ENCODE peak calls at places on chromosomes 2 and 18, in six cellular contexts. H is fibroblast of villous mesenchyme, Q is astrocyte of the spinal cord, J is lower lobe of right lung, N is glutamatergic neuron, P is fibroblast of mammary gland. K is an unnamed sample.

GRCh38 chr2:98308068-98308467 is 38.2 kb upstream of the CNGA3 start:
- DNase-seq in H (no peak), Q (no peak), J (no peak), N (no peak), P (peak), K (no peak)

GRCh38 chr18:13137939-13138821 is 80.4 kb upstream of the LDLRAD4 start:
- DNase-seq in H (peak), Q (no peak), J (peak), N (no peak), P (peak), K (no peak)

GRCh38 chr2:175003875-175004729 is 1.1 kb downstream of the CHN1 start:
- DNase-seq in H (peak), Q (peak), J (no peak), N (peak), P (no peak), K (no peak)

GRCh38 chr18:79681484-79682387 is 2.1 kb downstream of the CTDP1 start:
- DNase-seq in H (peak), Q (no peak), J (no peak), N (no peak), P (no peak), K (no peak)

GRCh38 chr2:222972420-222972819 is 79.6 kb upstream of the KCNE4 start:
- DNase-seq in H (no peak), Q (no peak), J (no peak), N (no peak), P (no peak), K (no peak)

GRCh38 chr18:44673256-44673950 is 7.3 kb upstream of the SETBP1 start:
- DNase-seq in H (no peak), Q (no peak), J (no peak), N (no peak), P (no peak), K (no peak)

GRCh38 chr2:164826293-164827243 is 15.1 kb downstream of the COBLL1 start:
- DNase-seq in H (peak), Q (peak), J (peak), N (no peak), P (no peak), K (no peak)

GRCh38 chr2:18749912-18750526 is 160.7 kb upstream of the NT5C1B start:
- DNase-seq in H (peak), Q (peak), J (no peak), N (peak), P (peak), K (peak)

GRCh38 chr2:174340400-174341300 is 5.9 kb downstream of the SP9 start:
- DNase-seq in H (no peak), Q (no peak), J (no peak), N (peak), P (no peak), K (peak)

GRCh38 chr2:70531419-70532130 is 22.1 kb downstream of the TGFA start:
- DNase-seq in H (no peak), Q (no peak), J (no peak), N (no peak), P (no peak), K (no peak)

GRCh38 chr18:22200611-22201225 is 31.3 kb downstream of the GATA6 start:
- DNase-seq in H (no peak), Q (no peak), J (no peak), N (no peak), P (no peak), K (no peak)

GRCh38 chr2:189628817-189629552 is 32.3 kb upstream of the ASNSD1 start:
- DNase-seq in H (no peak), Q (peak), J (no peak), N (no peak), P (peak), K (no peak)

DNA sequence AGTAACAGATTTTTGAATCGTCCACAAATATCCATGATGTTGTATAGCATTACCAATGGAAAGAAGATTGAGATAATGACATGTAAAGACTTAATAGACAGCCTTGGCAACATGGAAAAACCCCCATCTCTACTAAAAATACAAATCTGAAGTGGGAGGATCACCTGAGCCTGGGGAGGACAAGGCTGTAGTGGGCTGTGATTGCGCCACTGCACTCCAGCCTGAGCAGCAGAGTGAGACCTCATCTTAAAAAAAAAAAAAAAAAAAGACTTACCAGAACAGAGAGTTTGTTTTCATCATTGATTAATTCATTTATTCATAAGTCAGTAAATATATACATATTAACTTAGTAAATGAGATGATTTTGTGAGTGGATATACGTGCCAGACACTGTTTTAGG is 7.0 kb upstream of the OSBPL1A start:
- DNase-seq in H (no peak), Q (no peak), J (no peak), N (no peak), P (no peak), K (no peak)
- TF ChIP-seq CTCF in H (no peak), Q (no peak), J (no peak), N (no peak), P (no peak), K (no peak)

DNA sequence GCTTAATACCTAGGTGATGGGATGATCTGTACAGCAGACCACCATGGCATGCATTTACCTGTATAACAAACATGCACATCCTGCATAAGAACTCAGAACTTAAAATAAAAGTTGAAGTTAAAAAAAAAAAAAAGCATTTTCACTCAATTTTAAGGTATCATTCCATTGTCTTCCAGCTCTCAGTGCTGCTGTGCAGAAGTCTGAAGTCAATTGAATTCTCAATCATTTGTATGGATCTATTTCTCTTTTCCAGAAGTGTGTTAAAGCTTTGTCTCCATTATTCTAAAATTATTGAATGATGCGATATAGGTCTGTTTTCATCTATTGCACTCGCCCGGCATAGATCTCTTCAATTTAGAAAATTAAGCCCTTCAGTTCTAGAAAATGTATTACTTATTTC is 202.5 kb upstream of the EPAS1 start:
- DNase-seq in H (no peak), Q (no peak), J (no peak), N (no peak), P (no peak), K (no peak)
- TF ChIP-seq CTCF in H (no peak), Q (no peak), J (no peak), N (no peak), P (no peak), K (no peak)

DNA sequence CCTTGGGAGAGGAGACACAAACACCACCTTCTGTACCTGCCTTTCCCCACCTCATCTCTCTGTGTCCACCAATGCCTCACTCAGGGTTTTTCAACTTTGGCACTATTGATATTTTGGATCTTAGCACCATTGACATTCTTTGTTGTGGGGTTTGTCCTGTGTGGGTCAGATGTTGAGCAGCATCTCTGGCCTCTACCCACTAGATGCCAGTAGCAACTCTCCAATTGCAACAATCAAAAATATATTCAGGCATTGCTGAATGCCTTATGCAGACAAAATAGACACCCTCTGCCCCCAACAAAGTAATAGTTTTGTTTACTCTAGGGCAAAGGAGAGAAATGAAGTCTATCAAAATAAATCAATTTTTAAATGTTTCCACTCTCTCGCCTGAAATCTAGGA is 1384.3 kb upstream of the NXPH2 start:
- DNase-seq in H (no peak), Q (no peak), J (no peak), N (no peak), P (no peak), K (no peak)
- TF ChIP-seq CTCF in H (no peak), Q (no peak), J (no peak), N (no peak), P (no peak), K (no peak)

GRCh38 chr18:24023185-24023814 is 8.7 kb downstream of the TTC39C start:
- DNase-seq in H (no peak), Q (no peak), J (no peak), N (no peak), P (no peak), K (peak)
- TF ChIP-seq CTCF in H (no peak), Q (no peak), J (no peak), N (peak), P (peak), K (peak)

GRCh38 chr2:137886432-137886831 is 77.8 kb upstream of the HNMT start:
- DNase-seq in H (no peak), Q (no peak), J (no peak), N (no peak), P (no peak), K (no peak)
- TF ChIP-seq CTCF in H (no peak), Q (no peak), J (no peak), N (peak), P (no peak), K (no peak)

GRCh38 chr2:168344706-168345105 is 97.3 kb upstream of the STK39 start:
- DNase-seq in H (no peak), Q (no peak), J (no peak), N (no peak), P (no peak), K (no peak)

GRCh38 chr2:168348076-168348475 is 100.7 kb upstream of the STK39 start:
- DNase-seq in H (peak), Q (peak), J (no peak), N (peak), P (peak), K (peak)

GRCh38 chr2:168343586-168343985 is 96.2 kb upstream of the STK39 start:
- DNase-seq in H (no peak), Q (peak), J (no peak), N (no peak), P (peak), K (no peak)

GRCh38 chr2:168346725-168347477 is 99.5 kb upstream of the STK39 start:
- DNase-seq in H (peak), Q (peak), J (peak), N (peak), P (peak), K (peak)

DNA sequence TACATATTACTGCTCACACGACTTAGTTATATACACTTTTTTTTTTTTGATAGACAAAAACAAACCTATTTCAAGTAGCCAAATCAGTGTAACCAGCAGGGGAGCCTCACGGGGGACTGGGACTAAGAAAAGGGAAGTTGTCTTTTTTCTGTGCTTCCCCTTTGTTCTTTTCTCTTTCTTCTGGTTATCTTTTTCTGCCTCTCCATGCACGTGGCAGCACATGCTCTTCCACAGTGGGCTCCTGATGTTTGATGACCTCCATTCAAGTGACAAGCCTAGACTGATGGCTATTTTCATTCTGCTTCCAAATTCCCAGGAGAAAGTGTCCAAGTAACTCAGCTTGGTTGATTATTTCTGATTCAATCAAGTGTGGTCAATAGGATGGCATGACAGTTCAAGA is 98.2 kb upstream of the STK39 start:
- DNase-seq in H (no peak), Q (no peak), J (no peak), N (no peak), P (no peak), K (no peak)
- TF ChIP-seq CTCF in H (no peak), Q (no peak), J (no peak), N (no peak), P (no peak), K (no peak)

GRCh38 chr2:113133696-113134558 is 6.5 kb downstream of the IL1RN start:
- DNase-seq in H (no peak), Q (peak), J (no peak), N (no peak), P (no peak), K (no peak)

GRCh38 chr2:113138428-113139322 is 11.3 kb downstream of the IL1RN start:
- DNase-seq in H (peak), Q (peak), J (no peak), N (no peak), P (peak), K (peak)

GRCh38 chr2:113137827-113138226 is 10.4 kb downstream of the IL1RN start:
- DNase-seq in H (no peak), Q (no peak), J (no peak), N (no peak), P (no peak), K (no peak)

GRCh38 chr2:113135354-113135753 is 8.0 kb downstream of the IL1RN start:
- DNase-seq in H (no peak), Q (no peak), J (no peak), N (no peak), P (no peak), K (no peak)

GRCh38 chr2:113136828-113137775 is 9.7 kb downstream of the IL1RN start:
- DNase-seq in H (peak), Q (peak), J (no peak), N (peak), P (peak), K (peak)
- TF ChIP-seq CTCF in H (peak), Q (peak), J (peak), N (peak), P (peak), K (peak)

GRCh38 chr2:231167745-231168459 is 30.5 kb upstream of the ARMC9 start:
- DNase-seq in H (peak), Q (no peak), J (no peak), N (no peak), P (no peak), K (no peak)
- TF ChIP-seq CTCF in H (no peak), Q (no peak), J (no peak), N (no peak), P (no peak), K (no peak)

GRCh38 chr2:10750610-10751009 is 29.2 kb downstream of the ATP6V1C2 start:
- DNase-seq in H (no peak), Q (peak), J (no peak), N (no peak), P (peak), K (no peak)
- TF ChIP-seq CTCF in H (no peak), Q (no peak), J (no peak), N (no peak), P (no peak), K (no peak)

K was measured in nephron progenitor cell.